ENCODE peak calls at places on chromosomes 2 and 18, in nine cellular contexts. One of them, this sample, is unnamed.

GRCh38 chr2:158619496-158619895 is 162.7 kb downstream of the PKP4 start:
- DNase-seq in neural crest cell: no peak
- DNase-seq in CD8-positive, alpha-beta T cell: no peak
- DNase-seq in bronchial epithelial cell: peak
- DNase-seq in activated CD8-positive, alpha-beta T cell treated with anti-CD3 and anti-CD28 coated beads for 36 hours: no peak
- DNase-seq in GM06990: no peak
- DNase-seq in pancreas: no peak
- DNase-seq in K562: no peak
- DNase-seq in kidney epithelial cell: peak
- DNase-seq in this sample: no peak

GRCh38 chr2:105732096-105732495 is 12.6 kb upstream of the NCK2 start:
- DNase-seq in neural crest cell: no peak
- DNase-seq in CD8-positive, alpha-beta T cell: peak
- DNase-seq in bronchial epithelial cell: peak
- DNase-seq in activated CD8-positive, alpha-beta T cell treated with anti-CD3 and anti-CD28 coated beads for 36 hours: no peak
- DNase-seq in GM06990: no peak
- DNase-seq in pancreas: no peak
- DNase-seq in K562: no peak
- DNase-seq in kidney epithelial cell: no peak
- DNase-seq in this sample: no peak

GRCh38 chr2:185628985-185629384 is 109.6 kb upstream of the FSIP2 start:
- DNase-seq in neural crest cell: peak
- DNase-seq in CD8-positive, alpha-beta T cell: no peak
- DNase-seq in bronchial epithelial cell: peak
- DNase-seq in activated CD8-positive, alpha-beta T cell treated with anti-CD3 and anti-CD28 coated beads for 36 hours: peak
- DNase-seq in GM06990: no peak
- DNase-seq in pancreas: no peak
- DNase-seq in K562: no peak
- DNase-seq in kidney epithelial cell: no peak
- DNase-seq in this sample: no peak

GRCh38 chr18:33821503-33821902 is 243.5 kb downstream of the ASXL3 start:
- DNase-seq in neural crest cell: no peak
- DNase-seq in CD8-positive, alpha-beta T cell: no peak
- DNase-seq in bronchial epithelial cell: peak
- DNase-seq in activated CD8-positive, alpha-beta T cell treated with anti-CD3 and anti-CD28 coated beads for 36 hours: no peak
- DNase-seq in GM06990: no peak
- DNase-seq in pancreas: no peak
- DNase-seq in K562: no peak
- DNase-seq in kidney epithelial cell: no peak
- DNase-seq in this sample: no peak

GRCh38 chr18:22169889-22170420 is 566 bp downstream of the GATA6 start:
- DNase-seq in neural crest cell: no peak
- DNase-seq in CD8-positive, alpha-beta T cell: no peak
- DNase-seq in bronchial epithelial cell: no peak
- DNase-seq in activated CD8-positive, alpha-beta T cell treated with anti-CD3 and anti-CD28 coated beads for 36 hours: peak
- DNase-seq in GM06990: no peak
- DNase-seq in pancreas: peak
- DNase-seq in K562: peak
- DNase-seq in kidney epithelial cell: no peak
- DNase-seq in this sample: peak

GRCh38 chr2:159211447-159212396 is 74.8 kb downstream of the WDSUB1 start:
- DNase-seq in neural crest cell: no peak
- DNase-seq in CD8-positive, alpha-beta T cell: no peak
- DNase-seq in bronchial epithelial cell: no peak
- DNase-seq in activated CD8-positive, alpha-beta T cell treated with anti-CD3 and anti-CD28 coated beads for 36 hours: no peak
- DNase-seq in GM06990: no peak
- DNase-seq in pancreas: no peak
- DNase-seq in K562: no peak
- DNase-seq in kidney epithelial cell: no peak
- DNase-seq in this sample: no peak

GRCh38 chr2:196314780-196315179 is 143.4 kb upstream of the STK17B start:
- DNase-seq in neural crest cell: no peak
- DNase-seq in CD8-positive, alpha-beta T cell: no peak
- DNase-seq in bronchial epithelial cell: no peak
- DNase-seq in activated CD8-positive, alpha-beta T cell treated with anti-CD3 and anti-CD28 coated beads for 36 hours: no peak
- DNase-seq in GM06990: no peak
- DNase-seq in pancreas: no peak
- DNase-seq in K562: no peak
- DNase-seq in kidney epithelial cell: no peak
- DNase-seq in this sample: no peak

GRCh38 chr2:203840816-203841215 is 26.8 kb upstream of the CTLA4 start:
- DNase-seq in neural crest cell: no peak
- DNase-seq in CD8-positive, alpha-beta T cell: no peak
- DNase-seq in bronchial epithelial cell: no peak
- DNase-seq in activated CD8-positive, alpha-beta T cell treated with anti-CD3 and anti-CD28 coated beads for 36 hours: peak
- DNase-seq in GM06990: no peak
- DNase-seq in pancreas: no peak
- DNase-seq in K562: no peak
- DNase-seq in kidney epithelial cell: no peak
- DNase-seq in this sample: no peak

GRCh38 chr18:12944724-12945123 is 3.1 kb upstream of the SEH1L start:
- DNase-seq in neural crest cell: no peak
- DNase-seq in CD8-positive, alpha-beta T cell: no peak
- DNase-seq in bronchial epithelial cell: no peak
- DNase-seq in activated CD8-positive, alpha-beta T cell treated with anti-CD3 and anti-CD28 coated beads for 36 hours: no peak
- DNase-seq in GM06990: no peak
- DNase-seq in pancreas: peak
- DNase-seq in K562: no peak
- DNase-seq in kidney epithelial cell: no peak
- DNase-seq in this sample: no peak

GRCh38 chr18:12943200-12943599 is 4.6 kb upstream of the SEH1L start:
- DNase-seq in neural crest cell: no peak
- DNase-seq in CD8-positive, alpha-beta T cell: no peak
- DNase-seq in bronchial epithelial cell: no peak
- DNase-seq in activated CD8-positive, alpha-beta T cell treated with anti-CD3 and anti-CD28 coated beads for 36 hours: peak
- DNase-seq in GM06990: no peak
- DNase-seq in pancreas: no peak
- DNase-seq in K562: no peak
- DNase-seq in kidney epithelial cell: no peak
- DNase-seq in this sample: no peak

GRCh38 chr18:12948055-12948804 is 419 bp downstream of the SEH1L start:
- DNase-seq in neural crest cell: peak
- DNase-seq in CD8-positive, alpha-beta T cell: peak
- DNase-seq in bronchial epithelial cell: peak
- DNase-seq in activated CD8-positive, alpha-beta T cell treated with anti-CD3 and anti-CD28 coated beads for 36 hours: peak
- DNase-seq in GM06990: peak
- DNase-seq in pancreas: peak
- DNase-seq in K562: peak
- DNase-seq in kidney epithelial cell: peak
- DNase-seq in this sample: peak

GRCh38 chr18:12947355-12948054 is at the start of gene SEH1L:
- DNase-seq in neural crest cell: peak
- DNase-seq in CD8-positive, alpha-beta T cell: peak
- DNase-seq in bronchial epithelial cell: peak
- DNase-seq in activated CD8-positive, alpha-beta T cell treated with anti-CD3 and anti-CD28 coated beads for 36 hours: peak
- DNase-seq in GM06990: peak
- DNase-seq in pancreas: peak
- DNase-seq in K562: peak
- DNase-seq in kidney epithelial cell: peak
- DNase-seq in this sample: peak

DNA sequence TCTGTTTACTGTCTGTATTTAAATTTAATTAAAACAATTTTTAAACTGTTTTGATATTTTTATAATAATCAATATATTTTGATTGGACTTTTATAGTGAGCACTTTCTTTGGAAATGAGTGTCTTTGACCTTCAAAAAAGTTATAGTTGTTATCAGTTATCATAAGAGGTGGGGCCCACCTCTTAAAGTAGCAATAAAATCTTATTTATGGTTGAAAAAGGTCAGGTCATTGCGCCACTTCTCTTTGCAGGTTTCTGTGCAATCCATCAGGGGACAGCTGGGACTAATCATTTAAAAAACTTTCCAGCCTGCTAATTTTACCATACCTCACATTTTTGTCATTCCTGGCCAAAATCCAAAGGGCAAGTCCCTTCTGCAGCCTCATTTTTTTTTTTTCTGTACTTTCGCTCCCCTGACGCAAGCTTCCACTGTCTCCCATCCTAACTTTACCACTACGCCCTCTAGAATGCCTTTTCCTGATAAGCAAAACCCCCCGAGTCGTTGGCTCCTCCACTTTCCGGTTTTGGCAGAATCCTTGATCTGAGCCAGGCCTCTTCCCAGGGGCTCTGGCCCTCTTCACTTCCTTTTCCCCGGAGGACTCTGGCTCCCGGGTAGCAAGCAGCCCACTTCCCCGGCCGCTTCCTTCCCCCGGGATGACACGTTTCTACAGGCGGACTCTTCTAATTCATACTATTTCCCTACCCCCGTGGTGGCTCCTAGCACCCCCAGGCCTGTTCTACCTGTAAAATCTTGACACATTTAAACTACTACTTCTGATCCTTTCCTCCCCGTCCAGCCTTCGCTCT is 1.1 kb upstream of the SEH1L start:
- DNase-seq in neural crest cell: no peak
- DNase-seq in CD8-positive, alpha-beta T cell: no peak
- DNase-seq in bronchial epithelial cell: peak
- DNase-seq in activated CD8-positive, alpha-beta T cell treated with anti-CD3 and anti-CD28 coated beads for 36 hours: peak
- DNase-seq in GM06990: no peak
- DNase-seq in pancreas: peak
- DNase-seq in K562: peak
- DNase-seq in kidney epithelial cell: peak
- DNase-seq in this sample: no peak
- TF ChIP-seq CTCF in neural crest cell: no peak
- TF ChIP-seq CTCF in CD8-positive, alpha-beta T cell: no peak
- TF ChIP-seq CTCF in bronchial epithelial cell: peak
- TF ChIP-seq CTCF in activated CD8-positive, alpha-beta T cell treated with anti-CD3 and anti-CD28 coated beads for 36 hours: no peak
- TF ChIP-seq CTCF in GM06990: no peak
- TF ChIP-seq CTCF in pancreas: no peak
- TF ChIP-seq CTCF in K562: peak
- TF ChIP-seq CTCF in kidney epithelial cell: peak
- TF ChIP-seq CTCF in this sample: no peak

GRCh38 chr18:27778441-27778840 is 398.5 kb downstream of the CDH2 start:
- DNase-seq in neural crest cell: no peak
- DNase-seq in CD8-positive, alpha-beta T cell: no peak
- DNase-seq in bronchial epithelial cell: peak
- DNase-seq in activated CD8-positive, alpha-beta T cell treated with anti-CD3 and anti-CD28 coated beads for 36 hours: no peak
- DNase-seq in GM06990: no peak
- DNase-seq in pancreas: no peak
- DNase-seq in K562: no peak
- DNase-seq in kidney epithelial cell: no peak
- DNase-seq in this sample: no peak
- TF ChIP-seq CTCF in neural crest cell: peak
- TF ChIP-seq CTCF in CD8-positive, alpha-beta T cell: no peak
- TF ChIP-seq CTCF in bronchial epithelial cell: peak
- TF ChIP-seq CTCF in activated CD8-positive, alpha-beta T cell treated with anti-CD3 and anti-CD28 coated beads for 36 hours: no peak
- TF ChIP-seq CTCF in GM06990: peak
- TF ChIP-seq CTCF in pancreas: no peak
- TF ChIP-seq CTCF in K562: no peak
- TF ChIP-seq CTCF in kidney epithelial cell: peak
- TF ChIP-seq CTCF in this sample: no peak

GRCh38 chr2:180016937-180017336 is 9.8 kb upstream of the CWC22 start:
- DNase-seq in neural crest cell: no peak
- DNase-seq in CD8-positive, alpha-beta T cell: no peak
- DNase-seq in bronchial epithelial cell: no peak
- DNase-seq in activated CD8-positive, alpha-beta T cell treated with anti-CD3 and anti-CD28 coated beads for 36 hours: no peak
- DNase-seq in GM06990: no peak
- DNase-seq in pancreas: no peak
- DNase-seq in K562: no peak
- DNase-seq in kidney epithelial cell: no peak
- DNase-seq in this sample: no peak

GRCh38 chr2:180010701-180011100 is 3.6 kb upstream of the CWC22 start:
- DNase-seq in neural crest cell: no peak
- DNase-seq in CD8-positive, alpha-beta T cell: no peak
- DNase-seq in bronchial epithelial cell: peak
- DNase-seq in activated CD8-positive, alpha-beta T cell treated with anti-CD3 and anti-CD28 coated beads for 36 hours: no peak
- DNase-seq in GM06990: no peak
- DNase-seq in pancreas: no peak
- DNase-seq in K562: no peak
- DNase-seq in kidney epithelial cell: no peak
- DNase-seq in this sample: no peak

GRCh38 chr2:180017764-180018163 is 10.7 kb upstream of the CWC22 start:
- DNase-seq in neural crest cell: no peak
- DNase-seq in CD8-positive, alpha-beta T cell: no peak
- DNase-seq in bronchial epithelial cell: peak
- DNase-seq in activated CD8-positive, alpha-beta T cell treated with anti-CD3 and anti-CD28 coated beads for 36 hours: no peak
- DNase-seq in GM06990: no peak
- DNase-seq in pancreas: no peak
- DNase-seq in K562: no peak
- DNase-seq in kidney epithelial cell: no peak
- DNase-seq in this sample: no peak

GRCh38 chr2:180015951-180016709 is 9.0 kb upstream of the CWC22 start:
- DNase-seq in neural crest cell: no peak
- DNase-seq in CD8-positive, alpha-beta T cell: no peak
- DNase-seq in bronchial epithelial cell: peak
- DNase-seq in activated CD8-positive, alpha-beta T cell treated with anti-CD3 and anti-CD28 coated beads for 36 hours: no peak
- DNase-seq in GM06990: no peak
- DNase-seq in pancreas: no peak
- DNase-seq in K562: no peak
- DNase-seq in kidney epithelial cell: no peak
- DNase-seq in this sample: no peak

DNA sequence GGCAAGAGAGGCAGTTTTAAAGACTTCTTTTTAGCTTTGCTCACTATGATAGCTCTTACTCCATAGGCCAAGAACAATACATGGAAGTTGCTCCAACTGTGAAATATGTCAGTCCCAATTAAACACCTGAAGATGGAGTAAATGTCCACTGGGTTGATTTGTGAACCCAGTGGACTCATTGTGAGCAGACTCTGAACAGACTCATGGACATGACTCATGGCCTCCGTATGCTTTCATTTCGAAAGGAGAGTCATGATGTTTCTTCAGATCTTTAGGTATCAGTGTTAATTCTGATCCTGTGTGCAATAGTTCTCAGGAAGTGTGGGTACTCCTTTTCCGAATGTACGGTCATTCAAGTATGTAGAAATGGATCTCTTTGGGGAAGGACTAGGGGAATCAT is 5.4 kb upstream of the CWC22 start:
- DNase-seq in neural crest cell: no peak
- DNase-seq in CD8-positive, alpha-beta T cell: no peak
- DNase-seq in bronchial epithelial cell: peak
- DNase-seq in activated CD8-positive, alpha-beta T cell treated with anti-CD3 and anti-CD28 coated beads for 36 hours: no peak
- DNase-seq in GM06990: no peak
- DNase-seq in pancreas: no peak
- DNase-seq in K562: no peak
- DNase-seq in kidney epithelial cell: peak
- DNase-seq in this sample: no peak
- TF ChIP-seq CTCF in neural crest cell: no peak
- TF ChIP-seq CTCF in CD8-positive, alpha-beta T cell: no peak
- TF ChIP-seq CTCF in bronchial epithelial cell: no peak
- TF ChIP-seq CTCF in activated CD8-positive, alpha-beta T cell treated with anti-CD3 and anti-CD28 coated beads for 36 hours: no peak
- TF ChIP-seq CTCF in GM06990: no peak
- TF ChIP-seq CTCF in pancreas: no peak
- TF ChIP-seq CTCF in K562: no peak
- TF ChIP-seq CTCF in kidney epithelial cell: no peak
- TF ChIP-seq CTCF in this sample: no peak

GRCh38 chr2:15956230-15956629 is 15.9 kb downstream of the MYCN start:
- DNase-seq in neural crest cell: no peak
- DNase-seq in CD8-positive, alpha-beta T cell: no peak
- DNase-seq in bronchial epithelial cell: no peak
- DNase-seq in activated CD8-positive, alpha-beta T cell treated with anti-CD3 and anti-CD28 coated beads for 36 hours: no peak
- DNase-seq in GM06990: no peak
- DNase-seq in pancreas: no peak
- DNase-seq in K562: no peak
- DNase-seq in kidney epithelial cell: no peak
- DNase-seq in this sample: no peak

GRCh38 chr2:15957881-15958713 is 17.7 kb downstream of the MYCN start:
- DNase-seq in neural crest cell: no peak
- DNase-seq in CD8-positive, alpha-beta T cell: no peak
- DNase-seq in bronchial epithelial cell: no peak
- DNase-seq in activated CD8-positive, alpha-beta T cell treated with anti-CD3 and anti-CD28 coated beads for 36 hours: no peak
- DNase-seq in GM06990: no peak
- DNase-seq in pancreas: no peak
- DNase-seq in K562: no peak
- DNase-seq in kidney epithelial cell: no peak
- DNase-seq in this sample: no peak

GRCh38 chr2:15956751-15957736 is 16.7 kb downstream of the MYCN start:
- DNase-seq in neural crest cell: no peak
- DNase-seq in CD8-positive, alpha-beta T cell: no peak
- DNase-seq in bronchial epithelial cell: no peak
- DNase-seq in activated CD8-positive, alpha-beta T cell treated with anti-CD3 and anti-CD28 coated beads for 36 hours: no peak
- DNase-seq in GM06990: no peak
- DNase-seq in pancreas: no peak
- DNase-seq in K562: no peak
- DNase-seq in kidney epithelial cell: no peak
- DNase-seq in this sample: no peak

GRCh38 chr2:15955232-15955983 is 15.1 kb downstream of the MYCN start:
- DNase-seq in neural crest cell: no peak
- DNase-seq in CD8-positive, alpha-beta T cell: no peak
- DNase-seq in bronchial epithelial cell: peak
- DNase-seq in activated CD8-positive, alpha-beta T cell treated with anti-CD3 and anti-CD28 coated beads for 36 hours: no peak
- DNase-seq in GM06990: no peak
- DNase-seq in pancreas: no peak
- DNase-seq in K562: no peak
- DNase-seq in kidney epithelial cell: no peak
- DNase-seq in this sample: no peak

GRCh38 chr2:15959331-15960153 is 19.2 kb downstream of the MYCN start:
- DNase-seq in neural crest cell: no peak
- DNase-seq in CD8-positive, alpha-beta T cell: no peak
- DNase-seq in bronchial epithelial cell: no peak
- DNase-seq in activated CD8-positive, alpha-beta T cell treated with anti-CD3 and anti-CD28 coated beads for 36 hours: no peak
- DNase-seq in GM06990: no peak
- DNase-seq in pancreas: no peak
- DNase-seq in K562: no peak
- DNase-seq in kidney epithelial cell: no peak
- DNase-seq in this sample: no peak
- TF ChIP-seq CTCF in neural crest cell: no peak
- TF ChIP-seq CTCF in CD8-positive, alpha-beta T cell: no peak
- TF ChIP-seq CTCF in bronchial epithelial cell: no peak
- TF ChIP-seq CTCF in activated CD8-positive, alpha-beta T cell treated with anti-CD3 and anti-CD28 coated beads for 36 hours: no peak
- TF ChIP-seq CTCF in GM06990: no peak
- TF ChIP-seq CTCF in pancreas: no peak
- TF ChIP-seq CTCF in K562: no peak
- TF ChIP-seq CTCF in kidney epithelial cell: no peak
- TF ChIP-seq CTCF in this sample: no peak

This sample was measured in GM13977.